ENCODE peak calls at places on chromosomes 1 and 21, in four cellular contexts. N is mesothelial cell of epicardium, A is fibroblast of mammary gland, W is AG10803. T is an unnamed sample.

GRCh38 chr1:171910786-171911185 is 69.5 kb downstream of the DNM3 start:
- DNase-seq in A (no peak), N (no peak), W (no peak), T (no peak)

GRCh38 chr1:163069142-163069541 is at the start of gene RGS4:
- DNase-seq in A (peak; percentile 97), N (peak; percentile 52), W (peak; percentile 91), T (peak; percentile 34)

GRCh38 chr1:91400133-91400725 is 4.4 kb downstream of the HFM1 start:
- DNase-seq in W (peak; percentile 1), N (no peak), A (peak; percentile 63), T (peak; percentile 13)

GRCh38 chr21:42012763-42013329 is 2.7 kb upstream of the ZBTB21 start:
- DNase-seq in A (no peak), N (no peak), W (no peak), T (no peak)

GRCh38 chr1:59183918-59184317 is 113.0 kb upstream of the FGGY start:
- DNase-seq in A (no peak), W (no peak), N (no peak), T (no peak)

GRCh38 chr1:109094377-109094803 is 3.8 kb downstream of the TMEM167B start:
- DNase-seq in N (no peak), A (peak; percentile 35), W (peak; percentile 60), T (peak; percentile 19)

GRCh38 chr1:232034547-232034946 is 408.0 kb downstream of the DISC1 start:
- DNase-seq in A (no peak), W (no peak), N (no peak), T (no peak)

GRCh38 chr1:86833461-86834215 is 80.3 kb downstream of the SELENOF start:
- DNase-seq in A (peak; percentile 95), W (peak; percentile 87), N (peak; percentile 35), T (peak; percentile 91)

GRCh38 chr1:109794319-109795132 is 30.8 kb upstream of the EPS8L3 start:
- DNase-seq in N (no peak), A (peak; percentile 49), W (no peak), T (no peak)

GRCh38 chr21:29748391-29749167 is 191.2 kb downstream of the GRIK1 start:
- DNase-seq in W (no peak), A (no peak), N (no peak), T (no peak)

GRCh38 chr1:227325195-227325594 is 6.9 kb upstream of the CDC42BPA start:
- DNase-seq in A (no peak), N (no peak), W (no peak), T (no peak)

GRCh38 chr1:151157067-151157531 is 650 bp downstream of the TNFAIP8L2 start:
- DNase-seq in A (no peak), N (no peak), W (no peak), T (no peak)

GRCh38 chr1:230204852-230205251 is 137.8 kb downstream of the GALNT2 start:
- DNase-seq in A (no peak), N (no peak), W (no peak), T (peak; percentile 26)

GRCh38 chr1:214933375-214933774 is 149.2 kb upstream of the KCNK2 start:
- DNase-seq in N (no peak), W (no peak), A (peak; percentile 55), T (no peak)

GRCh38 chr1:39625009-39625408 is 14.4 kb downstream of the HEYL start:
- DNase-seq in N (no peak), W (no peak), A (no peak), T (no peak)

GRCh38 chr1:45892068-45892785 is 88.8 kb downstream of the MAST2 start:
- DNase-seq in N (no peak), A (peak; percentile 92), W (peak; percentile 82), T (peak; percentile 91)

GRCh38 chr1:14182801-14183200 is 415.7 kb upstream of the KAZN start:
- DNase-seq in A (no peak), N (no peak), W (no peak), T (no peak)

GRCh38 chr1:87799451-87799850 is 470.8 kb downstream of the LMO4 start:
- DNase-seq in N (no peak), A (no peak), W (no peak), T (no peak)

GRCh38 chr1:158978730-158979129 is 31.0 kb upstream of the IFI16 start:
- DNase-seq in A (no peak), W (no peak), N (no peak), T (no peak)

GRCh38 chr1:107622540-107622939 is 342.4 kb downstream of the VAV3 start:
- DNase-seq in N (no peak), A (no peak), W (no peak), T (no peak)

GRCh38 chr1:201631037-201631436 is 92.1 kb downstream of the NAV1 start:
- DNase-seq in A (no peak), N (no peak), W (no peak), T (no peak)

GRCh38 chr1:36486436-36487335 is 4.0 kb upstream of the CSF3R start:
- DNase-seq in N (no peak), A (no peak), W (no peak), T (peak; percentile 96)

GRCh38 chr1:56901720-56902119 is 47.1 kb downstream of the C8A start:
- DNase-seq in A (peak; percentile 87), W (peak; percentile 64), N (no peak), T (peak; percentile 40)

GRCh38 chr1:7842517-7842916 is 10.3 kb downstream of the UTS2 start:
- DNase-seq in A (no peak), N (no peak), W (no peak), T (no peak)

GRCh38 chr1:43329995-43330751 is 7.4 kb upstream of the MPL start:
- DNase-seq in N (no peak), A (peak; percentile 89), W (peak; percentile 47), T (peak; percentile 38)

DNA sequence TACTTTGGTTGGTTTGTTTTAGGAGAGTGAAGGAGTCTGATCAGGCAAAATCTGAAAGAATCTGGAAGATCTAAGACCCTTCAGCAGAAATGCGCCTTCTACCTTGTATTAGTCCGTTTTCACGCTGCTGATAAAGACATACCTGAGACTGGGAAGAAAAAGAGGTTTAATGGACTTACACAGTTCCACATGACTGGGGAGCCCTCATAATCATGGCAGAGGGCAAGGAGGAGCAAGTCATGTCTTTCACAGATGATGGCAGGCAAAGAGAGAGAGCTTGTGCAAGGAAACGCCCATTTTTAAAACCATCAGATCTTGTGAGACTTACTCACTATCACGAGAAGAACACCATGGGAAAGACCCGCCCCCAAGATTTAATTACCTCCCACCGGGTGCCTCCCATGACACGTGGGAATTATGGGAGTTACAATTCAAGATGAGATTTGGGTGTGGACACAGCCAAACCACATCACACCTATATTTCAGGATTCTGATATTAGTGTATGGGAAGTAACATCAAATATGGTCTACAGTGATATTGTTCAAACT is 99.3 kb downstream of the GLUL start:
- DNase-seq in N (no peak), A (no peak), W (no peak), T (no peak)
- TF ChIP-seq CTCF in N (no peak), A (no peak), W (no peak), T (no peak)

DNA sequence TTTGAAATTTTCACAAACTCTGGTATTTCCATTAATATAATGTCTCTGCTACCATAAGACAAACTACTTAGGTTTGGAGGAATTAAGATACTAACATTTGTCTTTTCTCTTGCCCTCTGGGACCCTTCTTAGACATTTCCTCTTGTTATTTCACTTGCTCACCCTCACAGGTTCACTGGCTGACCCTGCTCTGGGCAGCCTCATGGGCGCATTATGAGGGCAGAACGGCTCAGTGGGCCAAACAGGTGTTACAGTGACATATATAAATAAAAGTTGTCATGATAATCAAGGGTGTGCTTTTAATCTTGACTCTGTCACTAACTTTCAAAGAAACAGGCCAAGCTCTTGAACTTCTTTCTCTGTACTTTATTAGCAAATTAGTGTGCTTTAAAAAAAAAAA is 46.5 kb downstream of the ZNHIT6 start:
- DNase-seq in A (no peak), W (no peak), N (no peak), T (no peak)
- TF ChIP-seq CTCF in A (no peak), W (no peak), N (no peak), T (no peak)

GRCh38 chr21:40331182-40331581 is 463.9 kb downstream of the PCP4 start:
- DNase-seq in W (no peak), N (no peak), A (no peak), T (no peak)
- TF ChIP-seq CTCF in W (no peak), N (no peak), A (no peak), T (no peak)

GRCh38 chr1:216793303-216793702 is 70.1 kb upstream of the ESRRG start:
- DNase-seq in W (no peak), N (no peak), A (no peak), T (peak; percentile 27)
- TF ChIP-seq CTCF in W (no peak), N (no peak), A (no peak), T (no peak)

GRCh38 chr21:37564341-37564923 is 197.9 kb downstream of the DYRK1A start:
- DNase-seq in A (peak; percentile 99), N (no peak), W (peak; percentile 96), T (peak; percentile 97)

GRCh38 chr21:37562920-37563640 is 196.5 kb downstream of the DYRK1A start:
- DNase-seq in A (peak; percentile 19), N (no peak), W (no peak), T (no peak)

GRCh38 chr21:37561941-37562919 is 195.7 kb downstream of the DYRK1A start:
- DNase-seq in N (no peak), W (no peak), A (no peak), T (no peak)

GRCh38 chr21:37564924-37565529 is 198.5 kb downstream of the DYRK1A start:
- DNase-seq in A (no peak), N (no peak), W (no peak), T (no peak)

DNA sequence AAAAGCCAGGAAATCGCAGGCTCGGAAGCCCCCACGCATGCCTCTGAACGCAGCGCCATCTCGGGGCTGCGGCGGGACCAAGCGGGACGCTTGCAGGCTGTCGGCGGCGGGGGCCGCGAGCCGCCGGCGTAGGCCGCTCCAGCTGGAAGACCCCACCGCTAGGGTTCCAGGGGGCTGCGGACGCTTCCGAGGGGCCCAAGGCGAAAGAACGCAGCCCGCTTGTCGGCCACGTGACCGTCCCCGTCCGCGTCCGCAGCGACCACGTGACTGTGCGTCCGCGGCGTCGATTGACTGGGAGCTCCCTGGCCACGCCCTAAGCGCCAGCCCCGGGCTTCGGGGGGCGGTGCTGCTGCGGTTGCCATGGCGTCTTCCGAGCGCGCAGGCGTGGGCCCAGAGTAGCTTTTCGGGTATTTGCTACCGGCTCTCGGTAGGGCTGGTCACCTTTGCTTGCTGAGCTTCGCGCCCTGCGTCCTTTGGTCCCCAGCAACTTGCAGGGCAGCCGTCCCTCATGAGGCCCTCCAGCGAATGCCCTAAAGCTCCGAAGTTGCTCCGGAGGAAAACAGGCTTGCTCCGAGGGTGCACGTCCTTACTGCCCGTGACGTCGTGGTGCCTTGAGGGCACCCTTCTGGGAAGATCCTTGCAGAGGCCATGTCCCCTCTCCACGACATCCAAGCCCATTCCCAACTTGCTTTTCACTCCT is 197.2 kb downstream of the DYRK1A start:
- DNase-seq in W (peak; percentile 90), A (peak; percentile 90), N (no peak), T (peak; percentile 94)
- TF ChIP-seq CTCF in W (peak; percentile 34), A (peak; percentile 16), N (no peak), T (peak; percentile 42)

DNA sequence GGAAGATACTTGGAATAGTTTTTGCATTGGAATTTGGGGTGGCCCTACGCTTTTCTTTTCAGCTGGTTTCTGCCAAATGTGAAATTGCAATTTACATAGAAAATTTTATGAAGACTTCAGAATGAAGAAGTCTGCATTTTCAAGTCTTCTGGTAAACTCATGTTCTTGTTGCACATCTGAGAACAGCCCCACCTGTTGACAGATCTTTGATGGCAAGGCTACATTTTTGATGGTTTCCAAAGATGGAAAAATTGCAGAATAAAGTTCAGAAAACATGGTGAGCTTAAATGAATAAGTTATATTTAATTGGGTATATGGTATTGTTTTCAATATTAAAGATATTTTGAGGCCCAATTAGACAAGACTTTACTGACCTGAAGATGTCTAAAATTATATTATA is 25.4 kb downstream of the OLFM3 start:
- DNase-seq in N (no peak), W (no peak), A (peak; percentile 2), T (peak; percentile 16)
- TF ChIP-seq CTCF in N (no peak), W (no peak), A (no peak), T (peak; percentile 20)

GRCh38 chr1:154866257-154866994 is 3.7 kb downstream of the KCNN3 start:
- DNase-seq in N (no peak), A (no peak), W (no peak), T (no peak)
- TF ChIP-seq CTCF in N (no peak), A (no peak), W (no peak), T (no peak)

T was measured in MCF 10A.